ENCODE peak calls at places on chromosomes 12 and 14, in seven cellular contexts. P is H7; W is RKO; D is NAMALWA; I is effector memory CD8-positive, alpha-beta T cell; L is T-helper 1 cell; N is GM10248. V is an unnamed sample.

GRCh38 chr14:46259536-46259935 is 392.0 kb downstream of the RPL10L start:
- DNase-seq in P (peak), W (no peak), D (no peak), I (no peak), L (no peak), N (no peak), V (peak)

GRCh38 chr12:78191611-78192010 is 360.9 kb downstream of the NAV3 start:
- DNase-seq in P (no peak), W (no peak), D (no peak), I (no peak), L (no peak), N (no peak), V (peak)

GRCh38 chr12:130961921-130962326 is 8.2 kb downstream of the ADGRD1 start:
- DNase-seq in P (peak), W (no peak), D (no peak), I (no peak), L (no peak), N (no peak), V (no peak)

GRCh38 chr12:117854339-117855012 is 114.3 kb downstream of the KSR2 start:
- DNase-seq in P (peak), W (peak), D (peak), I (no peak), L (no peak), N (peak), V (peak)

GRCh38 chr12:121958521-121959240 is 40.3 kb downstream of the CFAP251 start:
- DNase-seq in P (peak), W (no peak), D (no peak), I (no peak), L (no peak), N (no peak), V (peak)

GRCh38 chr14:105301103-105301914 is 508 bp upstream of the BRF1 start:
- DNase-seq in P (peak), W (peak), D (peak), I (peak), L (peak), N (peak), V (peak)

GRCh38 chr14:94180655-94181271 is 6.6 kb downstream of the PPP4R4 start:
- DNase-seq in P (no peak), W (peak), D (peak), I (no peak), L (no peak), N (peak), V (peak)

GRCh38 chr12:65217127-65217526 is 47.7 kb downstream of the LEMD3 start:
- DNase-seq in P (no peak), W (no peak), D (no peak), I (no peak), L (no peak), N (no peak), V (no peak)

GRCh38 chr14:54182419-54183040 is 214.3 kb upstream of the CDKN3 start:
- DNase-seq in P (no peak), W (peak), D (no peak), I (no peak), L (no peak), N (no peak), V (peak)

GRCh38 chr12:102528111-102528510 is 47.7 kb upstream of the IGF1 start:
- DNase-seq in P (no peak), W (no peak), D (no peak), I (no peak), L (no peak), N (no peak), V (peak)

GRCh38 chr12:72274926-72275325 is 2.8 kb downstream of the TRHDE start:
- DNase-seq in P (no peak), W (no peak), D (no peak), I (no peak), L (no peak), N (no peak), V (peak)

GRCh38 chr12:98208846-98209245 is 306.5 kb upstream of the TMPO start:
- DNase-seq in P (no peak), W (no peak), D (no peak), I (no peak), L (no peak), N (no peak), V (no peak)

GRCh38 chr14:31420013-31420318 is 384 bp downstream of the HEATR5A start:
- DNase-seq in P (peak), W (no peak), D (no peak), I (no peak), L (peak), N (peak), V (no peak)

GRCh38 chr14:36014236-36014635 is 162.3 kb downstream of the PTCSC3 start:
- DNase-seq in P (no peak), W (no peak), D (no peak), I (no peak), L (no peak), N (no peak), V (no peak)

GRCh38 chr14:95863295-95863694 is 13.3 kb upstream of the TUNAR start:
- DNase-seq in P (no peak), W (no peak), D (no peak), I (no peak), L (no peak), N (no peak), V (no peak)

GRCh38 chr12:21751517-21751916 is 23.0 kb downstream of the KCNJ8 start:
- DNase-seq in P (no peak), W (no peak), D (no peak), I (no peak), L (no peak), N (no peak), V (peak)

GRCh38 chr14:104115691-104116543 is 22.5 kb upstream of the KIF26A start:
- DNase-seq in P (peak), W (peak), D (no peak), I (no peak), L (peak), N (no peak), V (no peak)

GRCh38 chr12:55372521-55372920 is 9.7 kb downstream of the OR6C75 start:
- DNase-seq in P (no peak), W (no peak), D (no peak), I (no peak), L (no peak), N (no peak), V (no peak)

GRCh38 chr14:65850429-65851145 is 438.1 kb downstream of the FUT8 start:
- DNase-seq in P (no peak), W (no peak), D (no peak), I (peak), L (peak), N (no peak), V (no peak)

GRCh38 chr12:104602901-104603300 is 146.2 kb downstream of the CHST11 start:
- DNase-seq in P (no peak), W (no peak), D (no peak), I (no peak), L (no peak), N (no peak), V (peak)

GRCh38 chr14:65424531-65424930 is 12.0 kb downstream of the FUT8 start:
- DNase-seq in P (no peak), W (no peak), D (no peak), I (no peak), L (no peak), N (no peak), V (no peak)

GRCh38 chr12:54032627-54033100 is at the start of gene HOXC5:
- DNase-seq in P (peak), W (peak), D (peak), I (peak), L (peak), N (peak), V (peak)

GRCh38 chr12:126831115-126831514 is 1435.9 kb upstream of the TMEM132C start:
- DNase-seq in P (no peak), W (no peak), D (no peak), I (no peak), L (no peak), N (no peak), V (no peak)

GRCh38 chr14:39988939-39989338 is 556.7 kb upstream of the FBXO33 start:
- DNase-seq in P (no peak), W (peak), D (peak), I (no peak), L (no peak), N (no peak), V (peak)

GRCh38 chr14:74083784-74084276 is 423 bp downstream of the ALDH6A1 start:
- DNase-seq in P (peak), W (no peak), D (no peak), I (no peak), L (no peak), N (no peak), V (no peak)

GRCh38 chr12:990308-990648 is 745 bp upstream of the ERC1 start:
- DNase-seq in P (peak), W (peak), D (peak), I (peak), L (peak), N (no peak), V (peak)

GRCh38 chr14:99382781-99383456 is 97.7 kb downstream of the SETD3 start:
- DNase-seq in P (no peak), W (no peak), D (no peak), I (no peak), L (no peak), N (no peak), V (no peak)

GRCh38 chr12:3491938-3492867 is 1.2 kb downstream of the PRMT8 start:
- DNase-seq in P (peak), W (peak), D (no peak), I (no peak), L (no peak), N (peak), V (peak)

GRCh38 chr12:65673732-65674131 is 150.6 kb upstream of the HMGA2 start:
- DNase-seq in P (no peak), W (peak), D (peak), I (no peak), L (no peak), N (no peak), V (peak)

GRCh38 chr12:26214121-26214520 is 18.7 kb downstream of the SSPN start:
- DNase-seq in P (no peak), W (no peak), D (no peak), I (no peak), L (no peak), N (no peak), V (no peak)

GRCh38 chr14:75458305-75458704 is 30.5 kb downstream of the JDP2 start:
- DNase-seq in P (no peak), W (no peak), D (no peak), I (no peak), L (no peak), N (no peak), V (no peak)

GRCh38 chr12:13784504-13784903 is 196.9 kb downstream of the GRIN2B start:
- DNase-seq in P (no peak), W (no peak), D (no peak), I (no peak), L (no peak), N (no peak), V (peak)

GRCh38 chr12:53737951-53738833 is 10.9 kb upstream of the CALCOCO1 start:
- DNase-seq in P (peak), W (no peak), D (peak), I (no peak), L (peak), N (no peak), V (no peak)

GRCh38 chr14:95039993-95040348 is 117.4 kb downstream of the DICER1 start:
- DNase-seq in P (peak), W (no peak), D (no peak), I (no peak), L (no peak), N (no peak), V (no peak)

GRCh38 chr14:90783344-90783743 is 32.9 kb downstream of the TTC7B start:
- DNase-seq in P (no peak), W (no peak), D (no peak), I (no peak), L (no peak), N (no peak), V (no peak)

GRCh38 chr12:105378821-105379400 is 48.4 kb downstream of the C12orf75 start:
- DNase-seq in P (peak), W (no peak), D (no peak), I (no peak), L (no peak), N (no peak), V (peak)

GRCh38 chr14:93548102-93548843 is 117.5 kb downstream of the UNC79 start:
- DNase-seq in P (no peak), W (no peak), D (peak), I (no peak), L (no peak), N (peak), V (no peak)

GRCh38 chr12:104691661-104692334 is 235.1 kb downstream of the CHST11 start:
- DNase-seq in P (no peak), W (no peak), D (peak), I (no peak), L (no peak), N (no peak), V (no peak)

GRCh38 chr14:70882771-70883492 is 24.3 kb upstream of the PCNX1 start:
- DNase-seq in P (no peak), W (peak), D (no peak), I (no peak), L (no peak), N (no peak), V (peak)

GRCh38 chr14:73623504-73623903 is 11.2 kb downstream of the ACOT6 start:
- DNase-seq in P (no peak), W (no peak), D (no peak), I (no peak), L (no peak), N (no peak), V (no peak)

V was measured in GM23248.